ENCODE peak calls at places on chromosomes 1 and 21, in six cellular contexts. S, H, C, K, T and X are unnamed samples.

GRCh38 chr1:53346007-53346813 is 18.3 kb upstream of the LRP8 start:
- DNase-seq in S (no peak), H (no peak), C (no peak), K (no peak), T (no peak), X (no peak)

GRCh38 chr1:30109853-30110252 is 613.5 kb downstream of the MATN1 start:
- DNase-seq in S (no peak), H (no peak), C (no peak), K (no peak), T (no peak), X (no peak)

GRCh38 chr1:116076831-116077230 is 34.4 kb upstream of the MAB21L3 start:
- DNase-seq in S (no peak), H (no peak), C (no peak), K (no peak), T (no peak), X (no peak)

GRCh38 chr1:116064616-116065015 is 46.6 kb upstream of the MAB21L3 start:
- DNase-seq in S (no peak), H (no peak), C (no peak), K (no peak), T (no peak), X (no peak)

GRCh38 chr1:184160236-184160635 is 108.7 kb downstream of the TSEN15 start:
- DNase-seq in S (no peak), H (no peak), C (no peak), K (peak), T (no peak), X (no peak)

GRCh38 chr1:99152132-99152531 is 112.2 kb upstream of the PLPPR4 start:
- DNase-seq in S (no peak), H (no peak), C (no peak), K (no peak), T (no peak), X (no peak)

GRCh38 chr21:27397578-27397977 is 430.7 kb upstream of the ADAMTS5 start:
- DNase-seq in S (no peak), H (no peak), C (no peak), K (no peak), T (no peak), X (no peak)

GRCh38 chr1:230825061-230825803 is 43.1 kb downstream of the C1orf198 start:
- DNase-seq in S (no peak), H (no peak), C (no peak), K (no peak), T (no peak), X (no peak)

GRCh38 chr1:167548059-167548932 is 5.3 kb downstream of the CREG1 start:
- DNase-seq in S (no peak), H (no peak), C (no peak), K (no peak), T (no peak), X (no peak)

GRCh38 chr1:2044510-2045319 is 5.5 kb upstream of the PRKCZ start:
- DNase-seq in S (peak), H (peak), C (peak), K (no peak), T (peak), X (peak)

GRCh38 chr1:23634840-23635642 is 56.6 kb upstream of the RPL11 start:
- DNase-seq in S (peak), H (peak), C (peak), K (peak), T (peak), X (peak)

GRCh38 chr1:37423810-37424209 is 50.6 kb upstream of the ZC3H12A start:
- DNase-seq in S (no peak), H (no peak), C (no peak), K (no peak), T (no peak), X (no peak)

GRCh38 chr1:145990249-145991097 is 5.9 kb downstream of the TXNIP start:
- DNase-seq in S (no peak), H (no peak), C (no peak), K (no peak), T (no peak), X (no peak)

GRCh38 chr1:246728311-246728710 is 4.1 kb downstream of the SCCPDH start:
- DNase-seq in S (no peak), H (no peak), C (no peak), K (peak), T (no peak), X (no peak)

GRCh38 chr1:94979126-94979525 is 52.2 kb upstream of the CNN3 start:
- DNase-seq in S (no peak), H (no peak), C (no peak), K (no peak), T (no peak), X (no peak)

GRCh38 chr1:43300661-43301094 is at the start of gene TIE1:
- DNase-seq in S (no peak), H (no peak), C (no peak), K (no peak), T (no peak), X (no peak)

GRCh38 chr1:233635765-233636502 is 22.0 kb downstream of the KCNK1 start:
- DNase-seq in S (no peak), H (no peak), C (no peak), K (no peak), T (no peak), X (no peak)

GRCh38 chr1:40029608-40030007 is 10.9 kb upstream of the CAP1 start:
- DNase-seq in S (no peak), H (no peak), C (no peak), K (no peak), T (peak), X (no peak)

GRCh38 chr1:53614231-53615021 is 124.5 kb downstream of the GLIS1 start:
- DNase-seq in S (no peak), H (no peak), C (no peak), K (no peak), T (no peak), X (no peak)

GRCh38 chr1:240193699-240194098 is 102.0 kb downstream of the FMN2 start:
- DNase-seq in S (no peak), H (no peak), C (no peak), K (no peak), T (no peak), X (no peak)

GRCh38 chr1:75092141-75092540 is 42.0 kb upstream of the LHX8 start:
- DNase-seq in S (no peak), H (no peak), C (no peak), K (no peak), T (no peak), X (no peak)

GRCh38 chr1:42420911-42421585 is 34.8 kb downstream of the ZMYND12 start:
- DNase-seq in S (peak), H (peak), C (peak), K (peak), T (peak), X (no peak)

GRCh38 chr1:6491480-6491962 is at the start of gene PLEKHG5:
- DNase-seq in S (no peak), H (no peak), C (no peak), K (no peak), T (no peak), X (no peak)

GRCh38 chr1:248858096-248858890 is 592 bp downstream of the ZNF692 start:
- DNase-seq in S (peak), H (peak), C (peak), K (no peak), T (peak), X (peak)

GRCh38 chr1:181872562-181872961 is 188.9 kb downstream of the ZNF648 start:
- DNase-seq in S (no peak), H (no peak), C (no peak), K (no peak), T (no peak), X (no peak)

GRCh38 chr1:224131253-224131652 is 17.3 kb downstream of the FBXO28 start:
- DNase-seq in S (no peak), H (no peak), C (no peak), K (no peak), T (no peak), X (no peak)

GRCh38 chr21:33993286-33994231 is 78.0 kb upstream of the ATP5PO start:
- DNase-seq in S (no peak), H (no peak), C (no peak), K (no peak), T (peak), X (no peak)

GRCh38 chr1:25146382-25146855 is 85.9 kb downstream of the SYF2 start:
- DNase-seq in S (no peak), H (no peak), C (no peak), K (no peak), T (no peak), X (no peak)

GRCh38 chr1:206911064-206911663 is 10.6 kb downstream of the FCMR start:
- DNase-seq in S (no peak), H (peak), C (peak), K (no peak), T (peak), X (no peak)

GRCh38 chr1:91791103-91791502 is 94.8 kb downstream of the TGFBR3 start:
- DNase-seq in S (no peak), H (peak), C (no peak), K (no peak), T (no peak), X (peak)

GRCh38 chr1:147241955-147242448 is 482 bp upstream of the CHD1L start:
- DNase-seq in S (no peak), H (no peak), C (no peak), K (no peak), T (no peak), X (no peak)

GRCh38 chr1:171298696-171299095 is 15.3 kb upstream of the FMO4 start:
- DNase-seq in S (no peak), H (no peak), C (no peak), K (no peak), T (no peak), X (no peak)